ENCODE peak calls at places on chromosomes 16 and 17, in seven cellular contexts. E is HEK293T, A is IMR-90, F is AG04450, D is mesendoderm, W is NCI-H510A treated with DMSO at 0.1 percent for 48 hours, Y is cardiac muscle cell. K is an unnamed sample.

GRCh38 chr17:6388416-6388815 is 46.5 kb downstream of the AIPL1 start:
- DNase-seq in E (no peak), A (no peak), F (no peak), D (no peak), W (no peak), Y (no peak), K (no peak)

GRCh38 chr17:7263801-7264078 is 1.5 kb upstream of the CLDN7 start:
- DNase-seq in E (no peak), A (no peak), F (no peak), D (peak), W (no peak), Y (no peak), K (no peak)

GRCh38 chr16:8720080-8720966 is 45.9 kb downstream of the ABAT start:
- DNase-seq in E (peak), A (no peak), F (no peak), D (peak), W (peak), Y (peak), K (no peak)

GRCh38 chr16:51490866-51491265 is 339.8 kb upstream of the SALL1 start:
- DNase-seq in E (no peak), A (no peak), F (no peak), D (peak), W (no peak), Y (no peak), K (no peak)

GRCh38 chr17:67245694-67246397 is 850 bp upstream of the HELZ start:
- DNase-seq in E (peak), A (no peak), F (no peak), D (peak), W (no peak), Y (peak), K (no peak)

GRCh38 chr16:67542464-67542863 is 13.8 kb downstream of the RIPOR1 start:
- DNase-seq in E (peak), A (peak), F (no peak), D (peak), W (no peak), Y (no peak), K (peak)

GRCh38 chr17:46785696-46786095 is 32.8 kb downstream of the WNT3 start:
- DNase-seq in E (no peak), A (no peak), F (no peak), D (peak), W (no peak), Y (peak), K (no peak)

GRCh38 chr16:23837553-23838308 is 1.9 kb downstream of the PRKCB start:
- DNase-seq in E (no peak), A (no peak), F (no peak), D (no peak), W (no peak), Y (no peak), K (no peak)

GRCh38 chr16:66878067-66878466 is 2.2 kb upstream of the PDP2 start:
- DNase-seq in E (no peak), A (no peak), F (no peak), D (no peak), W (no peak), Y (no peak), K (no peak)

GRCh38 chr17:41782142-41782541 is 4.4 kb downstream of the JUP start:
- DNase-seq in E (no peak), A (no peak), F (no peak), D (no peak), W (no peak), Y (no peak), K (no peak)

GRCh38 chr16:88957887-88958577 is 19.0 kb downstream of the CBFA2T3 start:
- DNase-seq in E (no peak), A (no peak), F (no peak), D (no peak), W (no peak), Y (no peak), K (no peak)

GRCh38 chr17:65167581-65167980 is 30.4 kb downstream of the RGS9 start:
- DNase-seq in E (no peak), A (no peak), F (no peak), D (no peak), W (no peak), Y (no peak), K (no peak)

GRCh38 chr17:79919164-79919585 is 79.9 kb upstream of the CBX4 start:
- DNase-seq in E (no peak), A (no peak), F (no peak), D (no peak), W (no peak), Y (no peak), K (no peak)

GRCh38 chr16:85498607-85499006 is 114.5 kb upstream of the GSE1 start:
- DNase-seq in E (no peak), A (no peak), F (no peak), D (no peak), W (no peak), Y (no peak), K (no peak)

GRCh38 chr16:49737541-49737940 is 118.4 kb downstream of the ZNF423 start:
- DNase-seq in E (no peak), A (no peak), F (no peak), D (no peak), W (no peak), Y (no peak), K (no peak)

GRCh38 chr17:66551839-66552238 is 249.4 kb downstream of the PRKCA start:
- DNase-seq in E (no peak), A (no peak), F (no peak), D (no peak), W (no peak), Y (no peak), K (no peak)

GRCh38 chr17:81285179-81285878 is 9.8 kb downstream of the SLC38A10 start:
- DNase-seq in E (no peak), A (peak), F (no peak), D (no peak), W (no peak), Y (no peak), K (no peak)

GRCh38 chr17:75932852-75933251 is 8.0 kb downstream of the FBF1 start:
- DNase-seq in E (no peak), A (no peak), F (no peak), D (no peak), W (no peak), Y (no peak), K (no peak)

GRCh38 chr16:82185012-82185411 is 15.0 kb upstream of the MPHOSPH6 start:
- DNase-seq in E (no peak), A (no peak), F (no peak), D (no peak), W (peak), Y (no peak), K (no peak)

GRCh38 chr16:56763305-56763916 is 33.5 kb downstream of the NUP93 start:
- DNase-seq in E (no peak), A (no peak), F (no peak), D (no peak), W (no peak), Y (no peak), K (no peak)

GRCh38 chr17:37118738-37119137 is 170.0 kb downstream of the AATF start:
- DNase-seq in E (no peak), A (no peak), F (no peak), D (no peak), W (no peak), Y (no peak), K (no peak)

GRCh38 chr16:69393898-69394849 is 8.4 kb upstream of the TERF2 start:
- DNase-seq in E (no peak), A (peak), F (no peak), D (no peak), W (no peak), Y (no peak), K (no peak)

GRCh38 chr16:3138823-3139426 is 4.1 kb downstream of the ZNF213 start:
- DNase-seq in E (no peak), A (no peak), F (no peak), D (no peak), W (no peak), Y (no peak), K (no peak)

GRCh38 chr16:51393381-51394005 is 242.4 kb upstream of the SALL1 start:
- DNase-seq in E (no peak), A (peak), F (no peak), D (no peak), W (no peak), Y (no peak), K (no peak)

GRCh38 chr17:41655611-41656111 is 31.3 kb upstream of the KRT17 start:
- DNase-seq in E (no peak), A (no peak), F (no peak), D (peak), W (peak), Y (peak), K (no peak)

GRCh38 chr17:34442387-34443111 is 79.5 kb upstream of the CCL1 start:
- DNase-seq in E (no peak), A (no peak), F (no peak), D (no peak), W (no peak), Y (no peak), K (no peak)

GRCh38 chr16:70437017-70437581 is 1.8 kb downstream of the ST3GAL2 start:
- DNase-seq in E (peak), A (peak), F (peak), D (peak), W (no peak), Y (peak), K (no peak)

GRCh38 chr17:66455022-66455547 is 152.7 kb downstream of the PRKCA start:
- DNase-seq in E (no peak), A (no peak), F (no peak), D (no peak), W (no peak), Y (no peak), K (no peak)

GRCh38 chr16:21689107-21689506 is 25.3 kb downstream of the OTOA start:
- DNase-seq in E (no peak), A (no peak), F (no peak), D (no peak), W (no peak), Y (no peak), K (no peak)

GRCh38 chr17:7854851-7855642 is at the start of gene TMEM88:
- DNase-seq in E (no peak), A (no peak), F (no peak), D (peak), W (no peak), Y (peak), K (no peak)

K was measured in SK-MEL-5.